ENCODE peak calls at places on chromosomes 6 and 20, in five cellular contexts. S is stimulated activated naive CD8-positive, alpha-beta T cell treated with anti-CD3 and anti-CD28 coated beads, Interleukin-15, amount 100 ng/mL, for 72 hours; K is activated CD4-positive, alpha-beta T cell treated with anti-CD3 and anti-CD28 coated beads for 36 hours; I is Right ventricle myocardium inferior; B is heart left ventricle. R is an unnamed sample.

GRCh38 chr6:89566930-89567634 is 71.5 kb downstream of the LYRM2 start:
- ATAC-seq in K (no peak), S (no peak), I (peak; percentile 7), B (no peak), R (no peak)

GRCh38 chr6:21277601-21278043 is 315.9 kb upstream of the SOX4 start:
- ATAC-seq in S (no peak), B (no peak), K (no peak), I (no peak), R (no peak)

GRCh38 chr20:23456873-23457272 is 4.2 kb upstream of the CST11 start:
- ATAC-seq in K (no peak), S (no peak), B (no peak), I (no peak), R (no peak)

GRCh38 chr20:25274891-25275812 is 27.3 kb downstream of the PYGB start:
- ATAC-seq in I (peak; percentile 65), B (peak; percentile 49), S (no peak), K (no peak), R (no peak)

GRCh38 chr6:76840025-76840745 is 623.1 kb downstream of the HTR1B start:
- ATAC-seq in S (no peak), B (no peak), I (no peak), K (no peak), R (no peak)

GRCh38 chr20:24033151-24033550 is 44.6 kb upstream of the GGTLC1 start:
- ATAC-seq in S (peak; percentile 97), B (no peak), K (peak; percentile 85), I (no peak), R (peak; percentile 96)

GRCh38 chr20:24951536-24952047 is 2.5 kb downstream of the CST7 start:
- ATAC-seq in I (no peak), K (no peak), S (no peak), B (no peak), R (no peak)

GRCh38 chr20:59835448-59836395 is 97.7 kb downstream of the SYCP2 start:
- ATAC-seq in K (no peak), I (peak; percentile 72), B (peak; percentile 60), S (no peak), R (no peak)

GRCh38 chr6:16707101-16707783 is 54.0 kb downstream of the ATXN1 start:
- ATAC-seq in S (no peak), B (no peak), K (no peak), I (no peak), R (no peak)

GRCh38 chr6:44001318-44001868 is 125.9 kb downstream of the MRPL14 start:
- ATAC-seq in S (no peak), I (no peak), B (no peak), K (peak; percentile 31), R (peak; percentile 22)

GRCh38 chr6:43828711-43829110 is 58.7 kb downstream of the VEGFA start:
- ATAC-seq in S (no peak), K (no peak), I (no peak), B (no peak), R (no peak)

GRCh38 chr20:36462440-36463211 is 78.7 kb upstream of the MYL9 start:
- ATAC-seq in K (no peak), B (peak; percentile 53), S (no peak), I (peak; percentile 56), R (no peak)

GRCh38 chr6:132236281-132236680 is 165.0 kb downstream of the MOXD1 start:
- ATAC-seq in K (no peak), B (no peak), I (no peak), S (no peak), R (no peak)

GRCh38 chr20:24631173-24631505 is 161.7 kb downstream of the SYNDIG1 start:
- ATAC-seq in B (no peak), K (no peak), I (no peak), S (no peak), R (no peak)

GRCh38 chr20:46890682-46891081 is 4.0 kb upstream of the EYA2 start:
- ATAC-seq in S (no peak), I (no peak), K (no peak), B (no peak), R (no peak)

GRCh38 chr6:119495230-119495683 is 145.7 kb upstream of the MAN1A1 start:
- ATAC-seq in I (peak; percentile 52), S (no peak), B (no peak), K (no peak), R (no peak)

GRCh38 chr6:132598473-132598872 is 8.9 kb upstream of the TAAR5 start:
- ATAC-seq in S (peak; percentile 49), B (no peak), I (no peak), K (no peak), R (no peak)

GRCh38 chr20:50580016-50580747 is 70.0 kb downstream of the PTPN1 start:
- ATAC-seq in S (peak; percentile 55), K (no peak), I (peak; percentile 56), B (peak; percentile 24), R (no peak)

GRCh38 chr6:28720357-28721231 is 194.9 kb downstream of the GPX5 start:
- ATAC-seq in B (no peak), I (no peak), S (no peak), K (no peak), R (no peak)

GRCh38 chr20:16352321-16352720 is 220.9 kb downstream of the KIF16B start:
- ATAC-seq in B (no peak), I (no peak), K (no peak), S (no peak), R (no peak)

GRCh38 chr6:134106702-134107101 is 54.3 kb upstream of the SLC2A12 start:
- ATAC-seq in I (no peak), B (no peak), S (no peak), K (no peak), R (no peak)

GRCh38 chr6:162442675-162443074 is 284.9 kb downstream of the PRKN start:
- ATAC-seq in S (no peak), K (no peak), I (peak; percentile 74), B (peak; percentile 84), R (no peak)

GRCh38 chr20:63084563-63084927 is 77.8 kb upstream of the BHLHE23 start:
- ATAC-seq in B (no peak), I (no peak), K (no peak), S (no peak), R (no peak)

GRCh38 chr6:134424131-134424794 is 106.4 kb upstream of the SGK1 start:
- ATAC-seq in I (no peak), S (no peak), K (no peak), B (no peak), R (no peak)

GRCh38 chr20:5061209-5061608 is 58.5 kb downstream of the PCNA start:
- ATAC-seq in S (no peak), I (no peak), B (no peak), K (no peak), R (peak; percentile 15)

GRCh38 chr6:169997187-169997929 is 245.9 kb downstream of the ERMARD start:
- ATAC-seq in S (no peak), B (no peak), K (no peak), I (no peak), R (no peak)

GRCh38 chr6:105177521-105177920 is 2.3 kb downstream of the POPDC3 start:
- ATAC-seq in S (no peak), B (no peak), K (no peak), I (no peak), R (no peak)

GRCh38 chr6:25617997-25618396 is 34.0 kb upstream of the SCGN start:
- ATAC-seq in S (no peak), B (no peak), K (no peak), I (no peak), R (no peak)

GRCh38 chr20:25283221-25283951 is 35.5 kb downstream of the PYGB start:
- ATAC-seq in I (no peak), K (no peak), B (no peak), S (no peak), R (no peak)

GRCh38 chr6:108807928-108808327 is 40.3 kb upstream of the ARMC2 start:
- ATAC-seq in K (no peak), S (no peak), I (peak; percentile 44), B (no peak), R (no peak)

GRCh38 chr20:48690888-48691287 is 136.9 kb downstream of the PREX1 start:
- ATAC-seq in S (no peak), I (no peak), B (no peak), K (no peak), R (no peak)